ENCODE peak calls at places on chromosome 20, in six cellular contexts. T is uterus, E is left ventricle myocardium inferior, V is left lung, J is RWPE2, R is upper lobe of right lung. I is an unnamed sample.

GRCh38 chr20:11912013-11912663 is 5.6 kb upstream of the BTBD3 start:
- DNase-seq in T (no peak), E (no peak), V (no peak), J (no peak), R (no peak), I (no peak)

GRCh38 chr20:10666221-10667076 is 7.3 kb downstream of the JAG1 start:
- DNase-seq in T (peak; percentile 12), E (no peak), V (no peak), J (no peak), R (no peak), I (no peak)

GRCh38 chr20:3163099-3164042 is 3.7 kb upstream of the FASTKD5 start:
- DNase-seq in T (no peak), E (no peak), V (no peak), J (no peak), R (peak; percentile 51), I (no peak)

GRCh38 chr20:31838646-31839292 is 6.6 kb downstream of the FOXS1 start:
- DNase-seq in T (no peak), E (no peak), V (no peak), J (no peak), R (no peak), I (no peak)

GRCh38 chr20:13819885-13820645 is 35.2 kb downstream of the NDUFAF5 start:
- DNase-seq in T (peak; percentile 60), E (no peak), V (no peak), J (no peak), R (no peak), I (peak; percentile 40)

GRCh38 chr20:25224941-25225340 is 22.9 kb upstream of the PYGB start:
- DNase-seq in T (peak; percentile 14), E (no peak), V (no peak), J (no peak), R (no peak), I (no peak)

GRCh38 chr20:46311039-46311650 is 2.8 kb upstream of the CDH22 start:
- DNase-seq in T (no peak), E (no peak), V (no peak), J (no peak), R (no peak), I (no peak)

GRCh38 chr20:58708246-58708931 is 15.8 kb downstream of the NPEPL1 start:
- DNase-seq in T (no peak), E (peak; percentile 7), V (peak; percentile 22), J (peak; percentile 83), R (peak; percentile 60), I (peak; percentile 6)

GRCh38 chr20:9573598-9573997 is 59.2 kb downstream of the LAMP5 start:
- DNase-seq in T (no peak), E (no peak), V (no peak), J (no peak), R (no peak), I (no peak)

GRCh38 chr20:17967595-17968365 is 814 bp downstream of the SNX5 start:
- DNase-seq in T (no peak), E (no peak), V (no peak), J (no peak), R (no peak), I (peak; percentile 30)

GRCh38 chr20:59933849-59934585 is 580 bp upstream of the SYCP2 start:
- DNase-seq in T (peak; percentile 74), E (peak; percentile 86), V (peak; percentile 74), J (peak; percentile 89), R (peak; percentile 92), I (peak; percentile 84)

GRCh38 chr20:10369723-10370090 is 64.3 kb downstream of the MKKS start:
- DNase-seq in T (no peak), E (no peak), V (no peak), J (no peak), R (no peak), I (no peak)

GRCh38 chr20:40868568-40869223 is 159.9 kb upstream of the TOP1 start:
- DNase-seq in T (peak; percentile 18), E (no peak), V (no peak), J (no peak), R (no peak), I (peak; percentile 27)

GRCh38 chr20:34037767-34038166 is 44.1 kb downstream of the RALY start:
- DNase-seq in T (no peak), E (peak; percentile 23), V (no peak), J (no peak), R (no peak), I (peak; percentile 26)

GRCh38 chr20:17687800-17688199 is 5.8 kb upstream of the RRBP1 start:
- DNase-seq in T (no peak), E (no peak), V (no peak), J (no peak), R (no peak), I (no peak)

DNA sequence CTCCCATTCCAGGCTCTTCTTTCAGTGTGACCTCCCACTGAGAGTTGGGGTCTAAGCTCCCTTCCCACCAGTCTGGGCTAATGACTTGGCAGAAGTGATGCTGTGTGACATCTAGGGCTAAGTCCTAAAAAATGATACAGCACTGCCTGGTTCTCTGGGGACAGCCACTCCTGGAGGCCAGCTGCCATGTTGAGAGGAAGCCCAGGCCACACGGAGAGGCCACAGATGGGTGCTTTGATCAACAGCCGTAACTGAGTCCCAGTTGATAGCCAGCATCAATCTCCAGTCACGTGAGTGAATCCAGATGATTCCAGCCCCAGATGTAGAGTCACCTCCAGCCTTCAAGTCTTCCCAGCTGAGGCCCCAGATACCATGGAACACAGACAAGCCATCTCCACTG is 13.8 kb downstream of the SUN5 start:
- DNase-seq in T (no peak), E (no peak), V (no peak), J (peak; percentile 56), R (no peak), I (no peak)
- H3K4me1 ChIP-seq in T (no peaks in the 10 kb centered on the region), E (no peaks in the 10 kb centered on the region), V (no peaks in the 10 kb centered on the region), J (no peaks in the 10 kb centered on the region), R (no peaks in the 10 kb centered on the region), I (no peaks in the 10 kb centered on the region)

GRCh38 chr20:53914091-53914860 is 156.1 kb downstream of the BCAS1 start:
- DNase-seq in T (no peak), E (no peak), V (no peak), J (peak; percentile 40), R (no peak), I (no peak)
- H3K27ac ChIP-seq in T (peak overlapping the region; percentile 98), E (peak overlapping the region; percentile 87), V (no peak overlapping the region), J (peak overlapping the region; percentile 36), R (no peak overlapping the region), I (peak overlapping the region; percentile 73)

DNA sequence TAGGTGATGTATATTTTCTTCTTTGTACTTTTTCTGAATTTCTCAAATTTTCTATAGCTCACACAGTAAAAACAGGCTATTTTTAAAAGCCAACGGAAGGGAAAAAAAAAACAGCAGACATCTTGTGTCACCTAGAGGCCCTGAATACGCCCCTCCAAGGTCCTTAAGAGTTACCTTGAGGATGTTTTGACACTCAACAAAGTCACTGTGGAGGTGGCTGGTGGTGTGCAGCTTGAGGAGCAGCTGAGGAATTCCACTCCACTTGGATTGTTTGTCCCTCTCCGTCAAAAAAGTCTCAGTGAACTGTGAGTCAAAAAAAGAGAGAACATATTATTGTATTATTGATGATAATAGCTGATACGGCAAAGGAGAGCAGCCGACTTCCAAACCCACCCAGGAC is 14.7 kb downstream of the TRPC4AP start:
- DNase-seq in T (no peak), E (no peak), V (no peak), J (no peak), R (no peak), I (no peak)
- H3K9me3 ChIP-seq in T (no peaks in the 10 kb centered on the region), E (no peaks in the 10 kb centered on the region), V (no peaks in the 10 kb centered on the region), J (no peaks in the 10 kb centered on the region), R (no peaks in the 10 kb centered on the region), I (no peaks in the 10 kb centered on the region)

GRCh38 chr20:19275038-19275629 is 62.7 kb downstream of the SLC24A3 start:
- DNase-seq in T (no peak), E (no peak), V (no peak), J (no peak), R (no peak), I (no peak)
- H3K4me1 ChIP-seq in T (peaks cover 11% of the 10 kb centered on the region), E (peaks cover 21% of the 10 kb centered on the region), V (peaks cover 13% of the 10 kb centered on the region), J (no peaks in the 10 kb centered on the region), R (peaks cover 13% of the 10 kb centered on the region), I (peaks cover 14% of the 10 kb centered on the region)

GRCh38 chr20:63241272-63241671 is 5.6 kb downstream of the BIRC7 start:
- DNase-seq in T (no peak), E (no peak), V (no peak), J (no peak), R (no peak), I (no peak)
- H3K27ac ChIP-seq in T (no peak overlapping the region), E (no peak overlapping the region), V (no peak overlapping the region), J (no peak overlapping the region), R (no peak overlapping the region), I (no peak overlapping the region)

DNA sequence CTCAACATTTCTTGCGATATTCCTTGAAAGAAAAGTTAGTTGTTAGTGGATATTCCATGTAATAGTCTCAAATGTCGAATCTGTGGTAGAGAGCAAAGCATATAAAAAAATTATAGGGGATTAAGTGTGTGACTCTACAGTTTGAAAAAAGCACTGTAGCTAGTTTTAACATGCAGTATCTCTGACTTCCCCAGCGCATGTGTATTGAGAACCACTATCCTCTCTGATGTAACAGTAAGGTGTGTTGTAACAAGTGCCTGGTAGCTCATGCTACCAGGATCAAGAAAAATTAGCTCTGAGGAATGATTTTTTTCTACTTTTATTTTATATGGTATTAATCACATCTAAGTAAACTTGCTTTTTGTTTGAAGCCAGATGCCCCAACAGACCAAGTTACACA is 789.2 kb downstream of the KIF16B start:
- DNase-seq in T (no peak), E (no peak), V (no peak), J (no peak), R (no peak), I (no peak)
- H3K9me3 ChIP-seq in T (no peaks in the 10 kb centered on the region), E (peaks cover 3% of the 10 kb centered on the region), V (no peaks in the 10 kb centered on the region), J (no peaks in the 10 kb centered on the region), R (no peaks in the 10 kb centered on the region), I (no peaks in the 10 kb centered on the region)

GRCh38 chr20:61758556-61759200 is 307.0 kb downstream of the TAF4 start:
- DNase-seq in T (no peak), E (no peak), V (peak; percentile 9), J (peak; percentile 81), R (peak; percentile 48), I (no peak)
- H3K4me1 ChIP-seq in T (no peaks in the 10 kb centered on the region), E (no peaks in the 10 kb centered on the region), V (no peaks in the 10 kb centered on the region), J (peaks cover 1% of the 10 kb centered on the region), R (no peaks in the 10 kb centered on the region), I (peaks cover 13% of the 10 kb centered on the region)

GRCh38 chr20:16107172-16107870 is 465.9 kb downstream of the KIF16B start:
- DNase-seq in T (no peak), E (no peak), V (no peak), J (no peak), R (no peak), I (peak; percentile 32)

GRCh38 chr20:16100111-16100510 is 473.1 kb downstream of the KIF16B start:
- DNase-seq in T (no peak), E (no peak), V (no peak), J (no peak), R (no peak), I (no peak)

GRCh38 chr20:16100767-16101166 is 472.5 kb downstream of the KIF16B start:
- DNase-seq in T (no peak), E (no peak), V (no peak), J (no peak), R (no peak), I (no peak)

GRCh38 chr20:16106191-16106849 is 466.9 kb downstream of the KIF16B start:
- DNase-seq in T (no peak), E (no peak), V (no peak), J (no peak), R (no peak), I (no peak)

GRCh38 chr20:16104783-16105182 is 468.5 kb downstream of the KIF16B start:
- DNase-seq in T (no peak), E (no peak), V (no peak), J (no peak), R (no peak), I (no peak)
- H3K27ac ChIP-seq in T (no peak overlapping the region), E (no peak overlapping the region), V (no peak overlapping the region), J (no peak overlapping the region), R (no peak overlapping the region), I (no peak overlapping the region)

GRCh38 chr20:30168800-30169138 is 1088.7 kb upstream of the DEFB115 start:
- DNase-seq in T (no peak), E (no peak), V (no peak), J (peak; percentile 66), R (no peak), I (no peak)
- H3K9me3 ChIP-seq in T (no peaks in the 10 kb centered on the region), E (no peaks in the 10 kb centered on the region), V (no peaks in the 10 kb centered on the region), J (peaks cover 2% of the 10 kb centered on the region), R (no peaks in the 10 kb centered on the region), I (no peaks in the 10 kb centered on the region)